ENCODE peak calls at places on chromosomes 12 and 14, in five cellular contexts. Q is iPS-NIHi11, D is EL, N is lower leg skin, J is GM13977. Z is an unnamed sample.

GRCh38 chr14:50955373-50956043 is 11.2 kb upstream of the PYGL start:
- DNase-seq in N (no peak), J (no peak), Q (peak; percentile 61), D (peak; percentile 96), Z (no peak)

GRCh38 chr12:13452955-13453570 is 256.5 kb downstream of the EMP1 start:
- DNase-seq in J (no peak), N (no peak), D (no peak), Q (no peak), Z (no peak)

GRCh38 chr12:68932123-68932700 is 759 bp downstream of the CPM start:
- DNase-seq in N (no peak), J (peak; percentile 37), Q (no peak), D (no peak), Z (peak; percentile 46)

GRCh38 chr14:69339426-69339825 is 58.7 kb downstream of the ERH start:
- DNase-seq in N (no peak), Q (no peak), D (no peak), J (no peak), Z (no peak)

GRCh38 chr14:21041676-21042433 is at the start of gene RNASE7:
- DNase-seq in Q (no peak), N (peak; percentile 88), D (peak; percentile 62), J (no peak), Z (no peak)

GRCh38 chr12:53287741-53288216 is 7.6 kb upstream of the PFDN5 start:
- DNase-seq in N (peak; percentile 92), J (peak; percentile 81), Q (peak; percentile 81), D (peak; percentile 45), Z (peak; percentile 74)

GRCh38 chr14:37172024-37172869 is at the start of gene SLC25A21:
- DNase-seq in N (peak; percentile 93), Q (peak; percentile 82), J (no peak), D (peak; percentile 82), Z (peak; percentile 1)

GRCh38 chr12:47458273-47458672 is 247.6 kb downstream of the RPAP3 start:
- DNase-seq in N (no peak), D (peak; percentile 9), Q (no peak), J (no peak), Z (no peak)

GRCh38 chr14:22549304-22549962 is 39.6 kb downstream of the DAD1 start:
- DNase-seq in N (no peak), J (no peak), Q (no peak), D (no peak), Z (no peak)

GRCh38 chr12:9101018-9101687 is 14.6 kb downstream of the A2M start:
- DNase-seq in J (no peak), D (no peak), Q (no peak), N (no peak), Z (no peak)

GRCh38 chr12:6201775-6202292 is 1.6 kb downstream of the CD9 start:
- DNase-seq in D (peak; percentile 24), N (no peak), J (no peak), Q (no peak), Z (no peak)

GRCh38 chr14:50186088-50186487 is 45.3 kb downstream of the SOS2 start:
- DNase-seq in D (no peak), Q (no peak), N (no peak), J (no peak), Z (no peak)

GRCh38 chr12:93163260-93164036 is 214.3 kb upstream of the NUDT4 start:
- DNase-seq in J (no peak), Q (no peak), D (peak; percentile 80), N (no peak), Z (no peak)

Z was measured in germinal center.